ENCODE peak calls at places on chromosome 1, in nine cellular contexts. One of them, this sample, is unnamed.

GRCh38 chr1:201724039-201724759 is 104.8 kb upstream of the IPO9 start:
- DNase-seq in fibroblast of the aortic adventitia: no peak
- DNase-seq in hepatic stellate cell: no peak
- DNase-seq in T follicular helper cell: no peak
- DNase-seq in small intestine: no peak
- DNase-seq in IMR-90: no peak
- DNase-seq in heart left ventricle: peak
- DNase-seq in omental fat pad: no peak
- DNase-seq in progenitor cell of endocrine pancreas: no peak
- DNase-seq in this sample: no peak

GRCh38 chr1:23558140-23558871 is 995 bp downstream of the ID3 start:
- DNase-seq in fibroblast of the aortic adventitia: peak
- DNase-seq in hepatic stellate cell: no peak
- DNase-seq in T follicular helper cell: no peak
- DNase-seq in small intestine: peak
- DNase-seq in IMR-90: peak
- DNase-seq in heart left ventricle: peak
- DNase-seq in omental fat pad: no peak
- DNase-seq in progenitor cell of endocrine pancreas: peak
- DNase-seq in this sample: peak

GRCh38 chr1:1434131-1434811 is 1.2 kb upstream of the VWA1 start:
- DNase-seq in fibroblast of the aortic adventitia: no peak
- DNase-seq in hepatic stellate cell: peak
- DNase-seq in T follicular helper cell: no peak
- DNase-seq in small intestine: no peak
- DNase-seq in IMR-90: no peak
- DNase-seq in heart left ventricle: peak
- DNase-seq in omental fat pad: no peak
- DNase-seq in progenitor cell of endocrine pancreas: no peak
- DNase-seq in this sample: no peak

GRCh38 chr1:26994020-26994745 is 691 bp downstream of the TRNP1 start:
- DNase-seq in fibroblast of the aortic adventitia: no peak
- DNase-seq in hepatic stellate cell: no peak
- DNase-seq in T follicular helper cell: no peak
- DNase-seq in small intestine: no peak
- DNase-seq in IMR-90: no peak
- DNase-seq in heart left ventricle: no peak
- DNase-seq in omental fat pad: no peak
- DNase-seq in progenitor cell of endocrine pancreas: peak
- DNase-seq in this sample: no peak

GRCh38 chr1:160238408-160238807 is 23.9 kb downstream of the DCAF8 start:
- DNase-seq in fibroblast of the aortic adventitia: peak
- DNase-seq in hepatic stellate cell: no peak
- DNase-seq in T follicular helper cell: no peak
- DNase-seq in small intestine: no peak
- DNase-seq in IMR-90: no peak
- DNase-seq in heart left ventricle: no peak
- DNase-seq in omental fat pad: no peak
- DNase-seq in progenitor cell of endocrine pancreas: no peak
- DNase-seq in this sample: no peak

GRCh38 chr1:44348046-44348628 is 6.9 kb downstream of the ERI3 start:
- DNase-seq in fibroblast of the aortic adventitia: no peak
- DNase-seq in hepatic stellate cell: no peak
- DNase-seq in T follicular helper cell: no peak
- DNase-seq in small intestine: no peak
- DNase-seq in IMR-90: no peak
- DNase-seq in heart left ventricle: no peak
- DNase-seq in omental fat pad: no peak
- DNase-seq in progenitor cell of endocrine pancreas: no peak
- DNase-seq in this sample: no peak

GRCh38 chr1:41353744-41354143 is 7.5 kb upstream of the FOXO6 start:
- DNase-seq in fibroblast of the aortic adventitia: no peak
- DNase-seq in hepatic stellate cell: no peak
- DNase-seq in T follicular helper cell: no peak
- DNase-seq in small intestine: no peak
- DNase-seq in IMR-90: no peak
- DNase-seq in heart left ventricle: peak
- DNase-seq in omental fat pad: no peak
- DNase-seq in progenitor cell of endocrine pancreas: no peak
- DNase-seq in this sample: no peak

GRCh38 chr1:232227171-232227740 is 402.7 kb downstream of the SIPA1L2 start:
- DNase-seq in fibroblast of the aortic adventitia: no peak
- DNase-seq in hepatic stellate cell: no peak
- DNase-seq in T follicular helper cell: no peak
- DNase-seq in small intestine: no peak
- DNase-seq in IMR-90: no peak
- DNase-seq in heart left ventricle: no peak
- DNase-seq in omental fat pad: no peak
- DNase-seq in progenitor cell of endocrine pancreas: no peak
- DNase-seq in this sample: no peak

GRCh38 chr1:78519446-78519845 is 28.7 kb downstream of the PTGFR start:
- DNase-seq in fibroblast of the aortic adventitia: no peak
- DNase-seq in hepatic stellate cell: no peak
- DNase-seq in T follicular helper cell: no peak
- DNase-seq in small intestine: no peak
- DNase-seq in IMR-90: peak
- DNase-seq in heart left ventricle: no peak
- DNase-seq in omental fat pad: no peak
- DNase-seq in progenitor cell of endocrine pancreas: no peak
- DNase-seq in this sample: peak

GRCh38 chr1:36109041-36109679 is 15.9 kb downstream of the COL8A2 start:
- DNase-seq in fibroblast of the aortic adventitia: peak
- DNase-seq in hepatic stellate cell: peak
- DNase-seq in T follicular helper cell: no peak
- DNase-seq in small intestine: no peak
- DNase-seq in IMR-90: peak
- DNase-seq in heart left ventricle: no peak
- DNase-seq in omental fat pad: no peak
- DNase-seq in progenitor cell of endocrine pancreas: no peak
- DNase-seq in this sample: peak

GRCh38 chr1:227774051-227774720 is 39.0 kb downstream of the SNAP47 start:
- DNase-seq in fibroblast of the aortic adventitia: no peak
- DNase-seq in hepatic stellate cell: no peak
- DNase-seq in T follicular helper cell: no peak
- DNase-seq in small intestine: no peak
- DNase-seq in IMR-90: no peak
- DNase-seq in heart left ventricle: peak
- DNase-seq in omental fat pad: no peak
- DNase-seq in progenitor cell of endocrine pancreas: no peak
- DNase-seq in this sample: no peak

GRCh38 chr1:22602060-22602740 is 34.2 kb upstream of the C1QA start:
- DNase-seq in fibroblast of the aortic adventitia: no peak
- DNase-seq in hepatic stellate cell: no peak
- DNase-seq in T follicular helper cell: no peak
- DNase-seq in small intestine: no peak
- DNase-seq in IMR-90: no peak
- DNase-seq in heart left ventricle: no peak
- DNase-seq in omental fat pad: no peak
- DNase-seq in progenitor cell of endocrine pancreas: no peak
- DNase-seq in this sample: no peak

GRCh38 chr1:221159608-221160007 is 280.4 kb downstream of the HLX start:
- DNase-seq in fibroblast of the aortic adventitia: no peak
- DNase-seq in hepatic stellate cell: no peak
- DNase-seq in T follicular helper cell: no peak
- DNase-seq in small intestine: no peak
- DNase-seq in IMR-90: no peak
- DNase-seq in heart left ventricle: no peak
- DNase-seq in omental fat pad: no peak
- DNase-seq in progenitor cell of endocrine pancreas: no peak
- DNase-seq in this sample: no peak

GRCh38 chr1:178408869-178409268 is 87.9 kb downstream of the CLEC20A start:
- DNase-seq in fibroblast of the aortic adventitia: no peak
- DNase-seq in hepatic stellate cell: no peak
- DNase-seq in T follicular helper cell: no peak
- DNase-seq in small intestine: no peak
- DNase-seq in IMR-90: peak
- DNase-seq in heart left ventricle: no peak
- DNase-seq in omental fat pad: no peak
- DNase-seq in progenitor cell of endocrine pancreas: no peak
- DNase-seq in this sample: peak

GRCh38 chr1:231147896-231148295 is 14.0 kb upstream of the TRIM67 start:
- DNase-seq in fibroblast of the aortic adventitia: no peak
- DNase-seq in hepatic stellate cell: no peak
- DNase-seq in T follicular helper cell: no peak
- DNase-seq in small intestine: no peak
- DNase-seq in IMR-90: no peak
- DNase-seq in heart left ventricle: no peak
- DNase-seq in omental fat pad: no peak
- DNase-seq in progenitor cell of endocrine pancreas: no peak
- DNase-seq in this sample: peak

GRCh38 chr1:242467556-242468145 is 56.8 kb downstream of the PLD5 start:
- DNase-seq in fibroblast of the aortic adventitia: peak
- DNase-seq in hepatic stellate cell: peak
- DNase-seq in T follicular helper cell: peak
- DNase-seq in small intestine: peak
- DNase-seq in IMR-90: peak
- DNase-seq in heart left ventricle: peak
- DNase-seq in omental fat pad: no peak
- DNase-seq in progenitor cell of endocrine pancreas: peak
- DNase-seq in this sample: peak

GRCh38 chr1:108502138-108502537 is 52.0 kb downstream of the NBPF6 start:
- DNase-seq in fibroblast of the aortic adventitia: no peak
- DNase-seq in hepatic stellate cell: no peak
- DNase-seq in T follicular helper cell: no peak
- DNase-seq in small intestine: no peak
- DNase-seq in IMR-90: no peak
- DNase-seq in heart left ventricle: no peak
- DNase-seq in omental fat pad: no peak
- DNase-seq in progenitor cell of endocrine pancreas: no peak
- DNase-seq in this sample: no peak

GRCh38 chr1:94094466-94095111 is 26.4 kb downstream of the ABCA4 start:
- DNase-seq in fibroblast of the aortic adventitia: peak
- DNase-seq in hepatic stellate cell: peak
- DNase-seq in T follicular helper cell: no peak
- DNase-seq in small intestine: no peak
- DNase-seq in IMR-90: peak
- DNase-seq in heart left ventricle: peak
- DNase-seq in omental fat pad: no peak
- DNase-seq in progenitor cell of endocrine pancreas: no peak
- DNase-seq in this sample: no peak

GRCh38 chr1:92756537-92756936 is 28.4 kb downstream of the EVI5 start:
- DNase-seq in fibroblast of the aortic adventitia: no peak
- DNase-seq in hepatic stellate cell: no peak
- DNase-seq in T follicular helper cell: no peak
- DNase-seq in small intestine: no peak
- DNase-seq in IMR-90: peak
- DNase-seq in heart left ventricle: no peak
- DNase-seq in omental fat pad: no peak
- DNase-seq in progenitor cell of endocrine pancreas: no peak
- DNase-seq in this sample: no peak

GRCh38 chr1:201883786-201884185 is 4.9 kb upstream of the SHISA4 start:
- DNase-seq in fibroblast of the aortic adventitia: peak
- DNase-seq in hepatic stellate cell: no peak
- DNase-seq in T follicular helper cell: no peak
- DNase-seq in small intestine: peak
- DNase-seq in IMR-90: peak
- DNase-seq in heart left ventricle: peak
- DNase-seq in omental fat pad: no peak
- DNase-seq in progenitor cell of endocrine pancreas: no peak
- DNase-seq in this sample: peak

GRCh38 chr1:212254853-212255363 is 30.3 kb upstream of the PPP2R5A start:
- DNase-seq in fibroblast of the aortic adventitia: no peak
- DNase-seq in hepatic stellate cell: no peak
- DNase-seq in T follicular helper cell: no peak
- DNase-seq in small intestine: no peak
- DNase-seq in IMR-90: no peak
- DNase-seq in heart left ventricle: no peak
- DNase-seq in omental fat pad: no peak
- DNase-seq in progenitor cell of endocrine pancreas: no peak
- DNase-seq in this sample: no peak

GRCh38 chr1:21517660-21518480 is 8.6 kb downstream of the ALPL start:
- DNase-seq in fibroblast of the aortic adventitia: no peak
- DNase-seq in hepatic stellate cell: no peak
- DNase-seq in T follicular helper cell: no peak
- DNase-seq in small intestine: no peak
- DNase-seq in IMR-90: no peak
- DNase-seq in heart left ventricle: no peak
- DNase-seq in omental fat pad: no peak
- DNase-seq in progenitor cell of endocrine pancreas: no peak
- DNase-seq in this sample: no peak

GRCh38 chr1:221998781-221999180 is 256.9 kb upstream of the DUSP10 start:
- DNase-seq in fibroblast of the aortic adventitia: no peak
- DNase-seq in hepatic stellate cell: no peak
- DNase-seq in T follicular helper cell: no peak
- DNase-seq in small intestine: no peak
- DNase-seq in IMR-90: no peak
- DNase-seq in heart left ventricle: no peak
- DNase-seq in omental fat pad: no peak
- DNase-seq in progenitor cell of endocrine pancreas: no peak
- DNase-seq in this sample: no peak

GRCh38 chr1:27391511-27392095 is 819 bp upstream of the GPR3 start:
- DNase-seq in fibroblast of the aortic adventitia: peak
- DNase-seq in hepatic stellate cell: no peak
- DNase-seq in T follicular helper cell: no peak
- DNase-seq in small intestine: no peak
- DNase-seq in IMR-90: peak
- DNase-seq in heart left ventricle: peak
- DNase-seq in omental fat pad: no peak
- DNase-seq in progenitor cell of endocrine pancreas: no peak
- DNase-seq in this sample: peak

GRCh38 chr1:156894001-156894400 is 483 bp downstream of the PEAR1 start:
- DNase-seq in fibroblast of the aortic adventitia: no peak
- DNase-seq in hepatic stellate cell: no peak
- DNase-seq in T follicular helper cell: no peak
- DNase-seq in small intestine: no peak
- DNase-seq in IMR-90: no peak
- DNase-seq in heart left ventricle: no peak
- DNase-seq in omental fat pad: no peak
- DNase-seq in progenitor cell of endocrine pancreas: no peak
- DNase-seq in this sample: no peak

GRCh38 chr1:204081156-204081790 is 8.4 kb downstream of the SOX13 start:
- DNase-seq in fibroblast of the aortic adventitia: peak
- DNase-seq in hepatic stellate cell: peak
- DNase-seq in T follicular helper cell: no peak
- DNase-seq in small intestine: no peak
- DNase-seq in IMR-90: peak
- DNase-seq in heart left ventricle: no peak
- DNase-seq in omental fat pad: no peak
- DNase-seq in progenitor cell of endocrine pancreas: no peak
- DNase-seq in this sample: no peak

GRCh38 chr1:68375919-68376318 is 73.8 kb downstream of the RPE65 start:
- DNase-seq in fibroblast of the aortic adventitia: peak
- DNase-seq in hepatic stellate cell: no peak
- DNase-seq in T follicular helper cell: no peak
- DNase-seq in small intestine: no peak
- DNase-seq in IMR-90: peak
- DNase-seq in heart left ventricle: no peak
- DNase-seq in omental fat pad: no peak
- DNase-seq in progenitor cell of endocrine pancreas: no peak
- DNase-seq in this sample: peak

GRCh38 chr1:22471078-22471477 is 19.4 kb downstream of the ZBTB40 start:
- DNase-seq in fibroblast of the aortic adventitia: peak
- DNase-seq in hepatic stellate cell: no peak
- DNase-seq in T follicular helper cell: no peak
- DNase-seq in small intestine: peak
- DNase-seq in IMR-90: peak
- DNase-seq in heart left ventricle: peak
- DNase-seq in omental fat pad: no peak
- DNase-seq in progenitor cell of endocrine pancreas: no peak
- DNase-seq in this sample: no peak

GRCh38 chr1:54811066-54811465 is 9.9 kb upstream of the TTC22 start:
- DNase-seq in fibroblast of the aortic adventitia: no peak
- DNase-seq in hepatic stellate cell: no peak
- DNase-seq in T follicular helper cell: no peak
- DNase-seq in small intestine: no peak
- DNase-seq in IMR-90: no peak
- DNase-seq in heart left ventricle: no peak
- DNase-seq in omental fat pad: no peak
- DNase-seq in progenitor cell of endocrine pancreas: no peak
- DNase-seq in this sample: no peak

GRCh38 chr1:84078108-84078823 is 65.8 kb upstream of the PRKACB start:
- DNase-seq in fibroblast of the aortic adventitia: peak
- DNase-seq in hepatic stellate cell: peak
- DNase-seq in T follicular helper cell: no peak
- DNase-seq in small intestine: peak
- DNase-seq in IMR-90: peak
- DNase-seq in heart left ventricle: peak
- DNase-seq in omental fat pad: no peak
- DNase-seq in progenitor cell of endocrine pancreas: no peak
- DNase-seq in this sample: peak

This sample was measured in HT1080.